ENCODE peak calls at places on chromosomes 3 and 15, in seven cellular contexts. One of them, this sample, is unnamed.

GRCh38 chr3:102673271-102674115 is 238.7 kb downstream of the ZPLD1 start:
- DNase-seq in stimulated activated naive CD8-positive, alpha-beta T cell treated with anti-CD3 and anti-CD28 coated beads, Interleukin-15, Interleukin-2, amounts not matched to agents 100 U/mL and 50 U/mL, for 24 hours: peak; percentile 70
- DNase-seq in stimulated activated CD4-positive, alpha-beta T cell treated with anti-CD3 and anti-CD28 coated beads, Interleukin-2, amount 100 ng/mL, for 48 hours: peak; percentile 65
- DNase-seq in M059J: peak; percentile 52
- DNase-seq in cardiac fibroblast: peak; percentile 58
- DNase-seq in choroid plexus epithelial cell: peak; percentile 62
- DNase-seq in cardiac muscle cell: peak; percentile 69
- DNase-seq in this sample: peak; percentile 69

GRCh38 chr3:71701251-71701650 is 24.0 kb downstream of the EIF4E3 start:
- DNase-seq in choroid plexus epithelial cell: no peak
- DNase-seq in cardiac fibroblast: no peak
- DNase-seq in stimulated activated CD4-positive, alpha-beta T cell treated with anti-CD3 and anti-CD28 coated beads, Interleukin-2, amount 100 ng/mL, for 48 hours: no peak
- DNase-seq in cardiac muscle cell: no peak
- DNase-seq in M059J: no peak
- DNase-seq in stimulated activated naive CD8-positive, alpha-beta T cell treated with anti-CD3 and anti-CD28 coated beads, Interleukin-15, Interleukin-2, amounts not matched to agents 100 U/mL and 50 U/mL, for 24 hours: no peak
- DNase-seq in this sample: no peak

GRCh38 chr3:64552160-64552559 is 135.6 kb downstream of the ADAMTS9 start:
- DNase-seq in stimulated activated CD4-positive, alpha-beta T cell treated with anti-CD3 and anti-CD28 coated beads, Interleukin-2, amount 100 ng/mL, for 48 hours: no peak
- DNase-seq in stimulated activated naive CD8-positive, alpha-beta T cell treated with anti-CD3 and anti-CD28 coated beads, Interleukin-15, Interleukin-2, amounts not matched to agents 100 U/mL and 50 U/mL, for 24 hours: no peak
- DNase-seq in cardiac muscle cell: no peak
- DNase-seq in M059J: no peak
- DNase-seq in cardiac fibroblast: no peak
- DNase-seq in choroid plexus epithelial cell: no peak
- DNase-seq in this sample: no peak

GRCh38 chr15:91948001-91948608 is 94.6 kb downstream of the SLCO3A1 start:
- DNase-seq in cardiac muscle cell: peak; percentile 62
- DNase-seq in cardiac fibroblast: peak; percentile 55
- DNase-seq in stimulated activated naive CD8-positive, alpha-beta T cell treated with anti-CD3 and anti-CD28 coated beads, Interleukin-15, Interleukin-2, amounts not matched to agents 100 U/mL and 50 U/mL, for 24 hours: no peak
- DNase-seq in choroid plexus epithelial cell: peak; percentile 4
- DNase-seq in M059J: peak; percentile 86
- DNase-seq in stimulated activated CD4-positive, alpha-beta T cell treated with anti-CD3 and anti-CD28 coated beads, Interleukin-2, amount 100 ng/mL, for 48 hours: no peak
- DNase-seq in this sample: peak; percentile 51

GRCh38 chr3:10380906-10381795 is 60.2 kb upstream of the SEC13 start:
- DNase-seq in cardiac muscle cell: no peak
- DNase-seq in choroid plexus epithelial cell: no peak
- DNase-seq in cardiac fibroblast: no peak
- DNase-seq in stimulated activated CD4-positive, alpha-beta T cell treated with anti-CD3 and anti-CD28 coated beads, Interleukin-2, amount 100 ng/mL, for 48 hours: no peak
- DNase-seq in M059J: peak; percentile 45
- DNase-seq in stimulated activated naive CD8-positive, alpha-beta T cell treated with anti-CD3 and anti-CD28 coated beads, Interleukin-15, Interleukin-2, amounts not matched to agents 100 U/mL and 50 U/mL, for 24 hours: no peak
- DNase-seq in this sample: no peak

GRCh38 chr3:37996785-37997301 is 6.3 kb downstream of the VILL start:
- DNase-seq in cardiac fibroblast: peak; percentile 81
- DNase-seq in cardiac muscle cell: peak; percentile 81
- DNase-seq in stimulated activated CD4-positive, alpha-beta T cell treated with anti-CD3 and anti-CD28 coated beads, Interleukin-2, amount 100 ng/mL, for 48 hours: peak; percentile 80
- DNase-seq in M059J: peak; percentile 64
- DNase-seq in stimulated activated naive CD8-positive, alpha-beta T cell treated with anti-CD3 and anti-CD28 coated beads, Interleukin-15, Interleukin-2, amounts not matched to agents 100 U/mL and 50 U/mL, for 24 hours: peak; percentile 83
- DNase-seq in choroid plexus epithelial cell: peak; percentile 89
- DNase-seq in this sample: peak; percentile 94

GRCh38 chr3:16897254-16897926 is 12.6 kb downstream of the PLCL2 start:
- DNase-seq in cardiac fibroblast: no peak
- DNase-seq in stimulated activated CD4-positive, alpha-beta T cell treated with anti-CD3 and anti-CD28 coated beads, Interleukin-2, amount 100 ng/mL, for 48 hours: no peak
- DNase-seq in cardiac muscle cell: no peak
- DNase-seq in stimulated activated naive CD8-positive, alpha-beta T cell treated with anti-CD3 and anti-CD28 coated beads, Interleukin-15, Interleukin-2, amounts not matched to agents 100 U/mL and 50 U/mL, for 24 hours: peak; percentile 69
- DNase-seq in M059J: peak; percentile 63
- DNase-seq in choroid plexus epithelial cell: peak; percentile 38
- DNase-seq in this sample: peak; percentile 67

GRCh38 chr15:41940441-41940857 is 31.9 kb downstream of the EHD4 start:
- DNase-seq in stimulated activated naive CD8-positive, alpha-beta T cell treated with anti-CD3 and anti-CD28 coated beads, Interleukin-15, Interleukin-2, amounts not matched to agents 100 U/mL and 50 U/mL, for 24 hours: peak; percentile 62
- DNase-seq in stimulated activated CD4-positive, alpha-beta T cell treated with anti-CD3 and anti-CD28 coated beads, Interleukin-2, amount 100 ng/mL, for 48 hours: peak; percentile 34
- DNase-seq in cardiac fibroblast: peak; percentile 63
- DNase-seq in choroid plexus epithelial cell: peak; percentile 69
- DNase-seq in M059J: peak; percentile 56
- DNase-seq in cardiac muscle cell: peak; percentile 65
- DNase-seq in this sample: no peak

GRCh38 chr3:183490653-183491052 is 62.2 kb upstream of the MCF2L2 start:
- DNase-seq in cardiac fibroblast: no peak
- DNase-seq in M059J: peak; percentile 51
- DNase-seq in stimulated activated CD4-positive, alpha-beta T cell treated with anti-CD3 and anti-CD28 coated beads, Interleukin-2, amount 100 ng/mL, for 48 hours: no peak
- DNase-seq in choroid plexus epithelial cell: peak; percentile 59
- DNase-seq in stimulated activated naive CD8-positive, alpha-beta T cell treated with anti-CD3 and anti-CD28 coated beads, Interleukin-15, Interleukin-2, amounts not matched to agents 100 U/mL and 50 U/mL, for 24 hours: no peak
- DNase-seq in cardiac muscle cell: no peak
- DNase-seq in this sample: peak; percentile 66

GRCh38 chr3:11120091-11120845 is 34.0 kb upstream of the HRH1 start:
- DNase-seq in M059J: no peak
- DNase-seq in cardiac fibroblast: peak; percentile 71
- DNase-seq in stimulated activated CD4-positive, alpha-beta T cell treated with anti-CD3 and anti-CD28 coated beads, Interleukin-2, amount 100 ng/mL, for 48 hours: no peak
- DNase-seq in stimulated activated naive CD8-positive, alpha-beta T cell treated with anti-CD3 and anti-CD28 coated beads, Interleukin-15, Interleukin-2, amounts not matched to agents 100 U/mL and 50 U/mL, for 24 hours: no peak
- DNase-seq in cardiac muscle cell: peak; percentile 72
- DNase-seq in choroid plexus epithelial cell: peak; percentile 44
- DNase-seq in this sample: no peak

GRCh38 chr3:57006048-57006709 is 54.3 kb upstream of the SPATA12 start:
- DNase-seq in stimulated activated CD4-positive, alpha-beta T cell treated with anti-CD3 and anti-CD28 coated beads, Interleukin-2, amount 100 ng/mL, for 48 hours: no peak
- DNase-seq in choroid plexus epithelial cell: no peak
- DNase-seq in cardiac muscle cell: no peak
- DNase-seq in M059J: no peak
- DNase-seq in stimulated activated naive CD8-positive, alpha-beta T cell treated with anti-CD3 and anti-CD28 coated beads, Interleukin-15, Interleukin-2, amounts not matched to agents 100 U/mL and 50 U/mL, for 24 hours: no peak
- DNase-seq in cardiac fibroblast: no peak
- DNase-seq in this sample: no peak

GRCh38 chr3:58256511-58256910 is 18.9 kb downstream of the ABHD6 start:
- DNase-seq in cardiac muscle cell: no peak
- DNase-seq in stimulated activated CD4-positive, alpha-beta T cell treated with anti-CD3 and anti-CD28 coated beads, Interleukin-2, amount 100 ng/mL, for 48 hours: no peak
- DNase-seq in choroid plexus epithelial cell: no peak
- DNase-seq in M059J: no peak
- DNase-seq in cardiac fibroblast: no peak
- DNase-seq in stimulated activated naive CD8-positive, alpha-beta T cell treated with anti-CD3 and anti-CD28 coated beads, Interleukin-15, Interleukin-2, amounts not matched to agents 100 U/mL and 50 U/mL, for 24 hours: no peak
- DNase-seq in this sample: no peak

GRCh38 chr15:85044251-85044853 is 62.7 kb downstream of the PDE8A start:
- DNase-seq in cardiac muscle cell: peak; percentile 80
- DNase-seq in stimulated activated CD4-positive, alpha-beta T cell treated with anti-CD3 and anti-CD28 coated beads, Interleukin-2, amount 100 ng/mL, for 48 hours: peak; percentile 33
- DNase-seq in stimulated activated naive CD8-positive, alpha-beta T cell treated with anti-CD3 and anti-CD28 coated beads, Interleukin-15, Interleukin-2, amounts not matched to agents 100 U/mL and 50 U/mL, for 24 hours: peak; percentile 52
- DNase-seq in M059J: peak; percentile 70
- DNase-seq in cardiac fibroblast: peak; percentile 85
- DNase-seq in choroid plexus epithelial cell: peak; percentile 92
- DNase-seq in this sample: peak; percentile 63

GRCh38 chr3:55704521-55704920 is 217.4 kb upstream of the WNT5A start:
- DNase-seq in cardiac muscle cell: no peak
- DNase-seq in M059J: peak; percentile 7
- DNase-seq in choroid plexus epithelial cell: peak; percentile 84
- DNase-seq in cardiac fibroblast: no peak
- DNase-seq in stimulated activated naive CD8-positive, alpha-beta T cell treated with anti-CD3 and anti-CD28 coated beads, Interleukin-15, Interleukin-2, amounts not matched to agents 100 U/mL and 50 U/mL, for 24 hours: no peak
- DNase-seq in stimulated activated CD4-positive, alpha-beta T cell treated with anti-CD3 and anti-CD28 coated beads, Interleukin-2, amount 100 ng/mL, for 48 hours: no peak
- DNase-seq in this sample: no peak

GRCh38 chr3:60555704-60556340 is 695.4 kb downstream of the FHIT start:
- DNase-seq in cardiac fibroblast: no peak
- DNase-seq in M059J: peak; percentile 72
- DNase-seq in choroid plexus epithelial cell: peak; percentile 15
- DNase-seq in stimulated activated naive CD8-positive, alpha-beta T cell treated with anti-CD3 and anti-CD28 coated beads, Interleukin-15, Interleukin-2, amounts not matched to agents 100 U/mL and 50 U/mL, for 24 hours: no peak
- DNase-seq in cardiac muscle cell: no peak
- DNase-seq in stimulated activated CD4-positive, alpha-beta T cell treated with anti-CD3 and anti-CD28 coated beads, Interleukin-2, amount 100 ng/mL, for 48 hours: no peak
- DNase-seq in this sample: no peak

GRCh38 chr15:92914768-92915221 is 14.7 kb downstream of the CHD2 start:
- DNase-seq in M059J: no peak
- DNase-seq in stimulated activated CD4-positive, alpha-beta T cell treated with anti-CD3 and anti-CD28 coated beads, Interleukin-2, amount 100 ng/mL, for 48 hours: no peak
- DNase-seq in cardiac muscle cell: no peak
- DNase-seq in choroid plexus epithelial cell: no peak
- DNase-seq in stimulated activated naive CD8-positive, alpha-beta T cell treated with anti-CD3 and anti-CD28 coated beads, Interleukin-15, Interleukin-2, amounts not matched to agents 100 U/mL and 50 U/mL, for 24 hours: no peak
- DNase-seq in cardiac fibroblast: no peak
- DNase-seq in this sample: peak; percentile 29

GRCh38 chr3:113508966-113509365 is 6.0 kb downstream of the SPICE1 start:
- DNase-seq in choroid plexus epithelial cell: no peak
- DNase-seq in M059J: no peak
- DNase-seq in cardiac muscle cell: no peak
- DNase-seq in stimulated activated naive CD8-positive, alpha-beta T cell treated with anti-CD3 and anti-CD28 coated beads, Interleukin-15, Interleukin-2, amounts not matched to agents 100 U/mL and 50 U/mL, for 24 hours: no peak
- DNase-seq in stimulated activated CD4-positive, alpha-beta T cell treated with anti-CD3 and anti-CD28 coated beads, Interleukin-2, amount 100 ng/mL, for 48 hours: no peak
- DNase-seq in cardiac fibroblast: no peak
- DNase-seq in this sample: no peak

GRCh38 chr15:66504563-66505429 is at the start of the genes RPL4 and ZWILCH:
- DNase-seq in stimulated activated CD4-positive, alpha-beta T cell treated with anti-CD3 and anti-CD28 coated beads, Interleukin-2, amount 100 ng/mL, for 48 hours: peak; percentile 72
- DNase-seq in cardiac muscle cell: peak; percentile 91
- DNase-seq in choroid plexus epithelial cell: peak; percentile 91
- DNase-seq in cardiac fibroblast: peak; percentile 93
- DNase-seq in stimulated activated naive CD8-positive, alpha-beta T cell treated with anti-CD3 and anti-CD28 coated beads, Interleukin-15, Interleukin-2, amounts not matched to agents 100 U/mL and 50 U/mL, for 24 hours: peak; percentile 81
- DNase-seq in M059J: peak; percentile 84
- DNase-seq in this sample: peak; percentile 81

GRCh38 chr3:58708116-58708791 is 41.7 kb upstream of the FAM3D start:
- DNase-seq in M059J: no peak
- DNase-seq in stimulated activated CD4-positive, alpha-beta T cell treated with anti-CD3 and anti-CD28 coated beads, Interleukin-2, amount 100 ng/mL, for 48 hours: no peak
- DNase-seq in stimulated activated naive CD8-positive, alpha-beta T cell treated with anti-CD3 and anti-CD28 coated beads, Interleukin-15, Interleukin-2, amounts not matched to agents 100 U/mL and 50 U/mL, for 24 hours: no peak
- DNase-seq in cardiac muscle cell: no peak
- DNase-seq in cardiac fibroblast: no peak
- DNase-seq in choroid plexus epithelial cell: no peak
- DNase-seq in this sample: peak; percentile 55

GRCh38 chr15:61051570-61052031 is 177.5 kb downstream of the RORA start:
- DNase-seq in M059J: peak; percentile 51
- DNase-seq in cardiac fibroblast: peak; percentile 76
- DNase-seq in stimulated activated naive CD8-positive, alpha-beta T cell treated with anti-CD3 and anti-CD28 coated beads, Interleukin-15, Interleukin-2, amounts not matched to agents 100 U/mL and 50 U/mL, for 24 hours: no peak
- DNase-seq in cardiac muscle cell: peak; percentile 71
- DNase-seq in choroid plexus epithelial cell: peak; percentile 92
- DNase-seq in stimulated activated CD4-positive, alpha-beta T cell treated with anti-CD3 and anti-CD28 coated beads, Interleukin-2, amount 100 ng/mL, for 48 hours: no peak
- DNase-seq in this sample: peak; percentile 12

GRCh38 chr15:64099379-64099778 is 3.6 kb downstream of the SNX1 start:
- DNase-seq in M059J: no peak
- DNase-seq in cardiac fibroblast: no peak
- DNase-seq in stimulated activated naive CD8-positive, alpha-beta T cell treated with anti-CD3 and anti-CD28 coated beads, Interleukin-15, Interleukin-2, amounts not matched to agents 100 U/mL and 50 U/mL, for 24 hours: no peak
- DNase-seq in cardiac muscle cell: no peak
- DNase-seq in choroid plexus epithelial cell: no peak
- DNase-seq in stimulated activated CD4-positive, alpha-beta T cell treated with anti-CD3 and anti-CD28 coated beads, Interleukin-2, amount 100 ng/mL, for 48 hours: no peak
- DNase-seq in this sample: no peak

GRCh38 chr3:100893108-100893507 is 100.1 kb downstream of the ABI3BP start:
- DNase-seq in stimulated activated CD4-positive, alpha-beta T cell treated with anti-CD3 and anti-CD28 coated beads, Interleukin-2, amount 100 ng/mL, for 48 hours: no peak
- DNase-seq in cardiac fibroblast: no peak
- DNase-seq in M059J: no peak
- DNase-seq in cardiac muscle cell: peak; percentile 27
- DNase-seq in choroid plexus epithelial cell: peak; percentile 51
- DNase-seq in stimulated activated naive CD8-positive, alpha-beta T cell treated with anti-CD3 and anti-CD28 coated beads, Interleukin-15, Interleukin-2, amounts not matched to agents 100 U/mL and 50 U/mL, for 24 hours: no peak
- DNase-seq in this sample: no peak

GRCh38 chr3:74787008-74787407 is 172.5 kb upstream of the CNTN3 start:
- DNase-seq in choroid plexus epithelial cell: no peak
- DNase-seq in stimulated activated CD4-positive, alpha-beta T cell treated with anti-CD3 and anti-CD28 coated beads, Interleukin-2, amount 100 ng/mL, for 48 hours: no peak
- DNase-seq in stimulated activated naive CD8-positive, alpha-beta T cell treated with anti-CD3 and anti-CD28 coated beads, Interleukin-15, Interleukin-2, amounts not matched to agents 100 U/mL and 50 U/mL, for 24 hours: no peak
- DNase-seq in cardiac muscle cell: no peak
- DNase-seq in cardiac fibroblast: no peak
- DNase-seq in M059J: no peak
- DNase-seq in this sample: no peak

GRCh38 chr15:25683415-25683814 is 179.7 kb downstream of the ATP10A start:
- DNase-seq in stimulated activated CD4-positive, alpha-beta T cell treated with anti-CD3 and anti-CD28 coated beads, Interleukin-2, amount 100 ng/mL, for 48 hours: no peak
- DNase-seq in cardiac fibroblast: no peak
- DNase-seq in choroid plexus epithelial cell: no peak
- DNase-seq in cardiac muscle cell: no peak
- DNase-seq in stimulated activated naive CD8-positive, alpha-beta T cell treated with anti-CD3 and anti-CD28 coated beads, Interleukin-15, Interleukin-2, amounts not matched to agents 100 U/mL and 50 U/mL, for 24 hours: no peak
- DNase-seq in M059J: no peak
- DNase-seq in this sample: no peak

GRCh38 chr15:25862087-25862468 is 1.0 kb downstream of the ATP10A start:
- DNase-seq in cardiac muscle cell: no peak
- DNase-seq in cardiac fibroblast: no peak
- DNase-seq in M059J: no peak
- DNase-seq in choroid plexus epithelial cell: no peak
- DNase-seq in stimulated activated CD4-positive, alpha-beta T cell treated with anti-CD3 and anti-CD28 coated beads, Interleukin-2, amount 100 ng/mL, for 48 hours: no peak
- DNase-seq in stimulated activated naive CD8-positive, alpha-beta T cell treated with anti-CD3 and anti-CD28 coated beads, Interleukin-15, Interleukin-2, amounts not matched to agents 100 U/mL and 50 U/mL, for 24 hours: no peak
- DNase-seq in this sample: no peak

GRCh38 chr3:11201246-11202024 is 47.1 kb downstream of the HRH1 start:
- DNase-seq in stimulated activated CD4-positive, alpha-beta T cell treated with anti-CD3 and anti-CD28 coated beads, Interleukin-2, amount 100 ng/mL, for 48 hours: no peak
- DNase-seq in stimulated activated naive CD8-positive, alpha-beta T cell treated with anti-CD3 and anti-CD28 coated beads, Interleukin-15, Interleukin-2, amounts not matched to agents 100 U/mL and 50 U/mL, for 24 hours: no peak
- DNase-seq in M059J: peak; percentile 58
- DNase-seq in cardiac fibroblast: peak; percentile 76
- DNase-seq in cardiac muscle cell: peak; percentile 55
- DNase-seq in choroid plexus epithelial cell: peak; percentile 60
- DNase-seq in this sample: peak; percentile 83

GRCh38 chr3:170418422-170419300 is at the start of gene CLDN11:
- DNase-seq in M059J: peak; percentile 61
- DNase-seq in stimulated activated CD4-positive, alpha-beta T cell treated with anti-CD3 and anti-CD28 coated beads, Interleukin-2, amount 100 ng/mL, for 48 hours: no peak
- DNase-seq in cardiac muscle cell: peak; percentile 74
- DNase-seq in stimulated activated naive CD8-positive, alpha-beta T cell treated with anti-CD3 and anti-CD28 coated beads, Interleukin-15, Interleukin-2, amounts not matched to agents 100 U/mL and 50 U/mL, for 24 hours: peak; percentile 11
- DNase-seq in choroid plexus epithelial cell: peak; percentile 71
- DNase-seq in cardiac fibroblast: peak; percentile 68
- DNase-seq in this sample: no peak

GRCh38 chr15:90103669-90104329 is 1.5 kb upstream of the IDH2 start:
- DNase-seq in M059J: no peak
- DNase-seq in cardiac muscle cell: no peak
- DNase-seq in choroid plexus epithelial cell: no peak
- DNase-seq in cardiac fibroblast: no peak
- DNase-seq in stimulated activated naive CD8-positive, alpha-beta T cell treated with anti-CD3 and anti-CD28 coated beads, Interleukin-15, Interleukin-2, amounts not matched to agents 100 U/mL and 50 U/mL, for 24 hours: no peak
- DNase-seq in stimulated activated CD4-positive, alpha-beta T cell treated with anti-CD3 and anti-CD28 coated beads, Interleukin-2, amount 100 ng/mL, for 48 hours: no peak
- DNase-seq in this sample: peak; percentile 50

GRCh38 chr15:73564255-73564654 is 68.9 kb downstream of the NPTN start:
- DNase-seq in cardiac fibroblast: peak; percentile 49
- DNase-seq in cardiac muscle cell: peak; percentile 58
- DNase-seq in stimulated activated naive CD8-positive, alpha-beta T cell treated with anti-CD3 and anti-CD28 coated beads, Interleukin-15, Interleukin-2, amounts not matched to agents 100 U/mL and 50 U/mL, for 24 hours: no peak
- DNase-seq in choroid plexus epithelial cell: peak; percentile 61
- DNase-seq in M059J: peak; percentile 85
- DNase-seq in stimulated activated CD4-positive, alpha-beta T cell treated with anti-CD3 and anti-CD28 coated beads, Interleukin-2, amount 100 ng/mL, for 48 hours: no peak
- DNase-seq in this sample: no peak